ENCODE peak calls at places on chromosomes 5 and 9, in eight cellular contexts. Q is Calu3, D is colonic mucosa, F is AML-193, T is GM13977, J is kidney glomerular epithelial cell, X is astrocyte of the spinal cord, K is fibroblast of pulmonary artery. R is an unnamed sample.

GRCh38 chr5:142129447-142129846 is 20.9 kb downstream of the NDFIP1 start:
- DNase-seq in Q (no peak), D (no peak), F (no peak), T (no peak), J (no peak), X (no peak), K (no peak), R (no peak)

GRCh38 chr9:123642291-123643278 is 286.6 kb downstream of the CRB2 start:
- DNase-seq in Q (no peak), D (peak; percentile 76), F (no peak), T (no peak), J (no peak), X (peak; percentile 66), K (peak; percentile 53), R (peak; percentile 21)

GRCh38 chr9:84573098-84573497 is 96.4 kb upstream of the NTRK2 start:
- DNase-seq in Q (no peak), D (no peak), F (no peak), T (no peak), J (no peak), X (no peak), K (no peak), R (no peak)

GRCh38 chr5:8633706-8634105 is 764.8 kb downstream of the MTRR start:
- DNase-seq in Q (no peak), D (no peak), F (no peak), T (no peak), J (peak; percentile 75), X (peak; percentile 29), K (peak; percentile 66), R (no peak)

GRCh38 chr5:108730617-108731340 is 16.9 kb upstream of the FER start:
- DNase-seq in Q (no peak), D (no peak), F (no peak), T (peak; percentile 53), J (no peak), X (no peak), K (no peak), R (no peak)

GRCh38 chr9:4678679-4679267 is 596 bp upstream of the CDC37L1 start:
- DNase-seq in Q (no peak), D (no peak), F (peak; percentile 56), T (no peak), J (peak; percentile 60), X (peak; percentile 69), K (peak; percentile 56), R (no peak)

GRCh38 chr5:4773827-4774317 is 366.3 kb upstream of the ADAMTS16 start:
- DNase-seq in Q (no peak), D (no peak), F (no peak), T (no peak), J (no peak), X (no peak), K (no peak), R (no peak)

GRCh38 chr9:79302569-79302968 is 269.2 kb upstream of the TLE4 start:
- DNase-seq in Q (no peak), D (no peak), F (no peak), T (no peak), J (no peak), X (no peak), K (no peak), R (no peak)

R was measured in cerebellar nuclear complex.